ENCODE peak calls at places on chromosomes 5 and 9, in ten cellular contexts. A, N, Y, G, I, V, T, H, Q and E are unnamed samples.

GRCh38 chr9:14790628-14791027 is 68.1 kb upstream of the CER1 start:
- DNase-seq in A (no peak), N (no peak), Y (no peak), G (no peak), I (no peak), V (no peak), T (no peak), H (no peak), Q (no peak), E (no peak)

GRCh38 chr5:14928661-14929060 is 57.1 kb upstream of the ANKH start:
- DNase-seq in A (no peak), N (no peak), Y (no peak), G (no peak), I (no peak), V (no peak), T (no peak), H (no peak), Q (no peak), E (no peak)

GRCh38 chr5:146032911-146033310 is 72.5 kb downstream of the PLAC8L1 start:
- DNase-seq in A (no peak), N (no peak), Y (no peak), G (no peak), I (no peak), V (no peak), T (no peak), H (no peak), Q (no peak), E (no peak)

GRCh38 chr9:78904686-78905085 is 607.8 kb downstream of the PSAT1 start:
- DNase-seq in A (no peak), N (no peak), Y (no peak), G (no peak), I (no peak), V (no peak), T (no peak), H (no peak), Q (no peak), E (no peak)

GRCh38 chr5:79982136-79982535 is 8.9 kb downstream of the MTX3 start:
- DNase-seq in A (no peak), N (no peak), Y (no peak), G (no peak), I (no peak), V (no peak), T (no peak), H (no peak), Q (no peak), E (no peak)

GRCh38 chr9:4669890-4670289 is 3.6 kb upstream of the SPATA6L start:
- DNase-seq in A (no peak), N (no peak), Y (no peak), G (no peak), I (no peak), V (no peak), T (no peak), H (no peak), Q (no peak), E (no peak)

GRCh38 chr5:138874771-138875628 is at the start of gene LRRTM2:
- DNase-seq in A (peak; percentile 53), N (no peak), Y (no peak), G (no peak), I (peak; percentile 90), V (no peak), T (peak; percentile 88), H (no peak), Q (no peak), E (peak; percentile 82)

GRCh38 chr9:107292811-107293554 is 9.9 kb downstream of the RAD23B start:
- DNase-seq in A (no peak), N (no peak), Y (no peak), G (no peak), I (no peak), V (no peak), T (no peak), H (no peak), Q (no peak), E (no peak)

GRCh38 chr9:7058539-7058938 is 300.8 kb downstream of the KDM4C start:
- DNase-seq in A (no peak), N (no peak), Y (no peak), G (no peak), I (no peak), V (no peak), T (no peak), H (no peak), Q (no peak), E (no peak)

GRCh38 chr9:98793031-98793430 is 3.3 kb downstream of the ANKS6 start:
- DNase-seq in A (no peak), N (no peak), Y (no peak), G (no peak), I (no peak), V (no peak), T (no peak), H (no peak), Q (no peak), E (no peak)

GRCh38 chr5:114449836-114450515 is 88.1 kb downstream of the KCNN2 start:
- DNase-seq in A (peak; percentile 52), N (peak; percentile 32), Y (peak; percentile 66), G (no peak), I (peak; percentile 71), V (peak; percentile 76), T (peak; percentile 78), H (peak; percentile 67), Q (peak; percentile 34), E (peak; percentile 65)

GRCh38 chr9:121956808-121957207 is 136.3 kb downstream of the TTLL11 start:
- DNase-seq in A (peak; percentile 76), N (no peak), Y (no peak), G (no peak), I (no peak), V (no peak), T (no peak), H (no peak), Q (no peak), E (peak; percentile 37)